ENCODE peak calls at places on chromosomes 11 and 22, in four cellular contexts. T is ascending aorta, L is IMR-90, R is substantia nigra. J is an unnamed sample.

GRCh38 chr11:110919241-110919893 is 207.1 kb upstream of the ARHGAP20 start:
- DNase-seq in T (no peak), L (no peak), R (no peak), J (no peak)

GRCh38 chr11:124415356-124415923 is 9.2 kb downstream of the OR8B4 start:
- DNase-seq in T (no peak), L (peak), R (no peak), J (no peak)

GRCh38 chr11:257766-258493 is 20.3 kb upstream of the NLRP6 start:
- DNase-seq in T (peak), L (no peak), R (no peak), J (no peak)

GRCh38 chr11:3939211-3939610 is 83.7 kb downstream of the STIM1 start:
- DNase-seq in T (no peak), L (peak), R (no peak), J (no peak)

GRCh38 chr22:35470903-35471321 is 69.7 kb upstream of the RASD2 start:
- DNase-seq in T (no peak), L (peak), R (no peak), J (no peak)

GRCh38 chr11:45872513-45873356 is 12.7 kb upstream of the MAPK8IP1 start:
- DNase-seq in T (no peak), L (peak), R (peak), J (peak)

GRCh38 chr11:77801477-77801876 is 19.0 kb downstream of the RSF1 start:
- DNase-seq in T (no peak), L (no peak), R (no peak), J (no peak)

GRCh38 chr11:134347441-134347840 is 15.7 kb downstream of the GLB1L2 start:
- DNase-seq in T (peak), L (no peak), R (no peak), J (no peak)

GRCh38 chr22:43521716-43522115 is 109.9 kb downstream of the MPPED1 start:
- DNase-seq in T (no peak), L (no peak), R (no peak), J (no peak)

DNA sequence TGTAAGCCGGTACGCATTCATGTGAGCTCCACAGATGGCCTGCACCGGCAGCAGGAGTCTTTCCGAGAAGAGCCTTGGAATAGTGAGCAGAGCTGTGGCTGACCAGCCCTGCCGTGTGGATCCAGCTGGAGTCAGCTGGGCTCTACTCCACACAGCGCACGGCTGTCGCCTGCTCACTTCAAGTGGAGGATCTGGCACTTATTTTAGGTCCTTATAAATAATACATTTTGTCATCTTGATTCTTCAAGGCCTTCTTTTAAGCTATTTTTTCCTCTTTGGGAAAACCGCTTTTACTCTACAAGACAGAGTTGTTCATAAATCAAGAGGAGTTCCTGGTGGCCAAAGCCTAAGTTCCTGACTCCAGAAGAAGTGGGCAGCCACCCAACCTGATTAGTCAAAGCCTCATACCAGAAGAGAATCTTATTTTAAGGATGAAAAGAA is 93.8 kb downstream of the KCNC1 start:
- DNase-seq in T (peak), L (peak), R (peak), J (no peak)
- H3K27ac ChIP-seq in T (peak), L (no peak), R (no peak), J (no peak)

GRCh38 chr22:49936973-49937757 is 18.7 kb downstream of the CRELD2 start:
- DNase-seq in T (no peak), L (no peak), R (peak), J (no peak)
- H3K27ac ChIP-seq in T (peak), L (no peak), R (peak), J (peak)

GRCh38 chr22:20918663-20919220 is 1.5 kb downstream of the CRKL start:
- DNase-seq in T (no peak), L (no peak), R (no peak), J (no peak)
- H3K27ac ChIP-seq in T (peak), L (peak), R (no peak), J (peak)

DNA sequence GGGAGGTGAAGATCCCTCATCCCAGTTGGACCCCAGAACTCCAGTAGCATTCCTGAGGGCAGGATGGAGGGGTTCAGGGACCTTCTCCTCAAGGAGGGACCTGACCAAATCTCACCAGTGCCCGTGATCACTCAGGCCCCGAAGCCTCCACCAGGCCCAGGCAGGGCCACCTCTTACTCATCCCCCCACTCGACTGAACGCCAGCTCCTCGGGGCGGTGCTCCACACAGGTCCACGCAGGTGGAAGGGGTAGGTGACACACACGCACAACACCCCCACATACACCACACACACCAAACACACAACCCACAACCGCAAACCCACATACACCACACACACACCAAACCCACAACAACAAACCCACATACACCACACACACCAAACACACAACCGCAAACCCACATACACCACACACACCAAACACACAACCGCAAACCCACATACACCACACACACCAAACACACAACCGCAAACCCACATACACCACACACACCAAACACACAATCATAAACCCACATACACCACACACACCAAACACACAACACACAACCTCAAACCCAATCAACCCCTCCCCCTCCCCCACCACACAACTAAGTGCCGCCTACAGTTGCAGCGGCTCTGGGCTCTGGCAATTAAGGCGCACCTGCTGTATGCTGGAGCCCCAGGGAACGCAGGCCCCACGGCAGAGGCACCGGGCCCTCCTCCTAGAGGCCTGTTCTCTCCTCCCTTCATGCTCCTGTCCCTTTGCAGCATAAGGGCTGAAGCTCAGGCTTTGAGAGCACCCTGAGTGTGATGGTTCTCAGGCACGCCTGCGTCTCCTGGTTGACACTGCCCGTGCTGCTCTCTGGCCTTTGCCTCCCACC is 1318.1 kb downstream of the TBC1D22A start:
- DNase-seq in T (no peak), L (no peak), R (no peak), J (no peak)
- H3K27ac ChIP-seq in T (no peak), L (no peak), R (no peak), J (no peak)